ENCODE peak calls at places on chromosomes 7 and 10, in ten cellular contexts. One of them, this sample, is unnamed.
A peak's percentile ranks its signal among the peaks of the same experiment; 100 is the strongest.

GRCh38 chr7:93945083-93945482 is 23.5 kb downstream of the GNG11 start:
- DNase-seq in uterus: no peak
- DNase-seq in endothelial cell of umbilical vein: peak; percentile 85
- DNase-seq in heart right ventricle: no peak
- DNase-seq in suprapubic skin: no peak
- DNase-seq in aorta: no peak
- DNase-seq in CD8-positive, alpha-beta memory T cell: no peak
- DNase-seq in tibial nerve: no peak
- DNase-seq in fibroblast of lung: no peak
- DNase-seq in small intestine: no peak
- DNase-seq in this sample: no peak

GRCh38 chr7:69349291-69349690 is 249.0 kb upstream of the AUTS2 start:
- DNase-seq in uterus: no peak
- DNase-seq in endothelial cell of umbilical vein: no peak
- DNase-seq in heart right ventricle: no peak
- DNase-seq in suprapubic skin: no peak
- DNase-seq in aorta: no peak
- DNase-seq in CD8-positive, alpha-beta memory T cell: no peak
- DNase-seq in tibial nerve: no peak
- DNase-seq in fibroblast of lung: no peak
- DNase-seq in small intestine: no peak
- DNase-seq in this sample: no peak

GRCh38 chr7:98194672-98195457 is 16.4 kb upstream of the BHLHA15 start:
- DNase-seq in uterus: no peak
- DNase-seq in endothelial cell of umbilical vein: no peak
- DNase-seq in heart right ventricle: no peak
- DNase-seq in suprapubic skin: no peak
- DNase-seq in aorta: no peak
- DNase-seq in CD8-positive, alpha-beta memory T cell: no peak
- DNase-seq in tibial nerve: no peak
- DNase-seq in fibroblast of lung: no peak
- DNase-seq in small intestine: no peak
- DNase-seq in this sample: no peak

GRCh38 chr10:4086041-4086886 is 301.3 kb upstream of the KLF6 start:
- DNase-seq in uterus: no peak
- DNase-seq in endothelial cell of umbilical vein: peak; percentile 77
- DNase-seq in heart right ventricle: no peak
- DNase-seq in suprapubic skin: no peak
- DNase-seq in aorta: no peak
- DNase-seq in CD8-positive, alpha-beta memory T cell: no peak
- DNase-seq in tibial nerve: peak; percentile 21
- DNase-seq in fibroblast of lung: peak; percentile 62
- DNase-seq in small intestine: no peak
- DNase-seq in this sample: no peak

GRCh38 chr10:114408112-114408967 is 4.0 kb upstream of the AFAP1L2 start:
- DNase-seq in uterus: no peak
- DNase-seq in endothelial cell of umbilical vein: no peak
- DNase-seq in heart right ventricle: no peak
- DNase-seq in suprapubic skin: no peak
- DNase-seq in aorta: no peak
- DNase-seq in CD8-positive, alpha-beta memory T cell: no peak
- DNase-seq in tibial nerve: no peak
- DNase-seq in fibroblast of lung: no peak
- DNase-seq in small intestine: no peak
- DNase-seq in this sample: no peak

GRCh38 chr7:33423646-33424020 is 294.3 kb downstream of the BBS9 start:
- DNase-seq in uterus: no peak
- DNase-seq in endothelial cell of umbilical vein: peak; percentile 15
- DNase-seq in heart right ventricle: no peak
- DNase-seq in suprapubic skin: no peak
- DNase-seq in aorta: no peak
- DNase-seq in CD8-positive, alpha-beta memory T cell: no peak
- DNase-seq in tibial nerve: peak; percentile 34
- DNase-seq in fibroblast of lung: peak; percentile 13
- DNase-seq in small intestine: peak; percentile 38
- DNase-seq in this sample: no peak

GRCh38 chr7:21550821-21551531 is 8.1 kb downstream of the DNAH11 start:
- DNase-seq in uterus: no peak
- DNase-seq in endothelial cell of umbilical vein: no peak
- DNase-seq in heart right ventricle: no peak
- DNase-seq in suprapubic skin: no peak
- DNase-seq in aorta: no peak
- DNase-seq in CD8-positive, alpha-beta memory T cell: no peak
- DNase-seq in tibial nerve: no peak
- DNase-seq in fibroblast of lung: no peak
- DNase-seq in small intestine: no peak
- DNase-seq in this sample: no peak

GRCh38 chr7:95229301-95229700 is 95.0 kb downstream of the PON1 start:
- DNase-seq in uterus: no peak
- DNase-seq in endothelial cell of umbilical vein: no peak
- DNase-seq in heart right ventricle: no peak
- DNase-seq in suprapubic skin: no peak
- DNase-seq in aorta: no peak
- DNase-seq in CD8-positive, alpha-beta memory T cell: no peak
- DNase-seq in tibial nerve: no peak
- DNase-seq in fibroblast of lung: no peak
- DNase-seq in small intestine: no peak
- DNase-seq in this sample: no peak

DNA sequence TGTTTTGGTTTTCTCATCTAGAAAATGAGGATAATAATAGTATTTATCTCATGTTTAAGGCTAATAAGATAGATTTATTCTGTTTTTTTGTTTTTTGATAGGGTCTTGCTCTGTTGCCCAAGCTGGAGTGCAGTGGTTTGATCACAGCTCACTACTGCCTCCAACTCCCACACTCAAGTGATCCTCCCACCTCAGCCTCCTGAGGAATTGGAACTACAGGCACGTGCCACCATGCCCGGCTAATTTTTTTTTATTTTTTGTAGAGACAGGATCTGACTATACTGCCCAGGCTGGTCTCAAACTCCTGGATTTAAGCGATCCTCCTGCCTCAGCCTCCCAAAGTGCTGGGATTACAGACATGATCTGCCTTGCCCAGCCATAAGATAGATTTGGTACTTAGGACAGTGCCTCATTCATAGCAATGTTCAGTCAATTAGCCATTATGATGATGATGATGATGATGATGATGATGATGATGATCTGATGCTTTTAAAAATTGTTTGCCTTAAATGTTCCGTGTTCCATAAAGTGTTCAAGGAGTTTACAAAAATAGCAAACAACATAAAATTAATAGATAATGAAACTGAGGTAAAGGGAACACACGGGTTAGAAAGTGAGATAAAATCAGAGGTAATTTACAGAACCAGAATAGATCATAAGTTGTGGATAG is 4.6 kb downstream of the WIPF3 start:
- DNase-seq in uterus: no peak
- DNase-seq in endothelial cell of umbilical vein: no peak
- DNase-seq in heart right ventricle: no peak
- DNase-seq in suprapubic skin: no peak
- DNase-seq in aorta: no peak
- DNase-seq in CD8-positive, alpha-beta memory T cell: no peak
- DNase-seq in tibial nerve: no peak
- DNase-seq in fibroblast of lung: no peak
- DNase-seq in small intestine: no peak
- DNase-seq in this sample: no peak
- H3K4me1 ChIP-seq in uterus: no peaks in the 10 kb centered on the region
- H3K4me1 ChIP-seq in endothelial cell of umbilical vein: peaks cover 3% of the 10 kb centered on the region
- H3K4me1 ChIP-seq in heart right ventricle: peaks cover 35% of the 10 kb centered on the region
- H3K4me1 ChIP-seq in suprapubic skin: peaks cover 17% of the 10 kb centered on the region
- H3K4me1 ChIP-seq in aorta: no peaks in the 10 kb centered on the region
- H3K4me1 ChIP-seq in CD8-positive, alpha-beta memory T cell: no peaks in the 10 kb centered on the region
- H3K4me1 ChIP-seq in tibial nerve: peaks cover 20% of the 10 kb centered on the region
- H3K4me1 ChIP-seq in fibroblast of lung: no peaks in the 10 kb centered on the region
- H3K4me1 ChIP-seq in small intestine: peaks cover 3% of the 10 kb centered on the region
- H3K4me1 ChIP-seq in this sample: peaks cover 14% of the 10 kb centered on the region

GRCh38 chr7:29192811-29193210 is 1.8 kb upstream of the CHN2 start:
- DNase-seq in uterus: no peak
- DNase-seq in endothelial cell of umbilical vein: no peak
- DNase-seq in heart right ventricle: no peak
- DNase-seq in suprapubic skin: no peak
- DNase-seq in aorta: no peak
- DNase-seq in CD8-positive, alpha-beta memory T cell: no peak
- DNase-seq in tibial nerve: no peak
- DNase-seq in fibroblast of lung: no peak
- DNase-seq in small intestine: no peak
- DNase-seq in this sample: no peak

GRCh38 chr7:29194594-29195417 is at the start of gene CHN2:
- DNase-seq in uterus: peak; percentile 39
- DNase-seq in endothelial cell of umbilical vein: peak; percentile 42
- DNase-seq in heart right ventricle: peak; percentile 58
- DNase-seq in suprapubic skin: peak; percentile 69
- DNase-seq in aorta: peak; percentile 81
- DNase-seq in CD8-positive, alpha-beta memory T cell: peak; percentile 70
- DNase-seq in tibial nerve: peak; percentile 28
- DNase-seq in fibroblast of lung: no peak
- DNase-seq in small intestine: peak; percentile 79
- DNase-seq in this sample: peak; percentile 54

GRCh38 chr7:29192284-29192683 is 2.3 kb upstream of the CHN2 start:
- DNase-seq in uterus: no peak
- DNase-seq in endothelial cell of umbilical vein: no peak
- DNase-seq in heart right ventricle: no peak
- DNase-seq in suprapubic skin: no peak
- DNase-seq in aorta: no peak
- DNase-seq in CD8-positive, alpha-beta memory T cell: no peak
- DNase-seq in tibial nerve: no peak
- DNase-seq in fibroblast of lung: no peak
- DNase-seq in small intestine: no peak
- DNase-seq in this sample: no peak

GRCh38 chr7:29193316-29194205 is 1.0 kb upstream of the CHN2 start:
- DNase-seq in uterus: no peak
- DNase-seq in endothelial cell of umbilical vein: no peak
- DNase-seq in heart right ventricle: no peak
- DNase-seq in suprapubic skin: no peak
- DNase-seq in aorta: no peak
- DNase-seq in CD8-positive, alpha-beta memory T cell: no peak
- DNase-seq in tibial nerve: no peak
- DNase-seq in fibroblast of lung: no peak
- DNase-seq in small intestine: peak; percentile 18
- DNase-seq in this sample: no peak

GRCh38 chr7:29194206-29194593 is 375 bp upstream of the CHN2 start:
- DNase-seq in uterus: no peak
- DNase-seq in endothelial cell of umbilical vein: no peak
- DNase-seq in heart right ventricle: peak; percentile 25
- DNase-seq in suprapubic skin: peak; percentile 62
- DNase-seq in aorta: peak; percentile 50
- DNase-seq in CD8-positive, alpha-beta memory T cell: no peak
- DNase-seq in tibial nerve: no peak
- DNase-seq in fibroblast of lung: no peak
- DNase-seq in small intestine: no peak
- DNase-seq in this sample: peak; percentile 27
- H3K4me1 ChIP-seq in uterus: no peaks in the 10 kb centered on the region
- H3K4me1 ChIP-seq in endothelial cell of umbilical vein: peaks cover 8% of the 10 kb centered on the region
- H3K4me1 ChIP-seq in heart right ventricle: peaks cover 42% of the 10 kb centered on the region
- H3K4me1 ChIP-seq in suprapubic skin: peaks cover 25% of the 10 kb centered on the region
- H3K4me1 ChIP-seq in aorta: no peaks in the 10 kb centered on the region
- H3K4me1 ChIP-seq in CD8-positive, alpha-beta memory T cell: peaks cover 17% of the 10 kb centered on the region
- H3K4me1 ChIP-seq in tibial nerve: peaks cover 35% of the 10 kb centered on the region
- H3K4me1 ChIP-seq in fibroblast of lung: no peaks in the 10 kb centered on the region
- H3K4me1 ChIP-seq in small intestine: peaks cover 4% of the 10 kb centered on the region
- H3K4me1 ChIP-seq in this sample: peaks cover 3% of the 10 kb centered on the region

DNA sequence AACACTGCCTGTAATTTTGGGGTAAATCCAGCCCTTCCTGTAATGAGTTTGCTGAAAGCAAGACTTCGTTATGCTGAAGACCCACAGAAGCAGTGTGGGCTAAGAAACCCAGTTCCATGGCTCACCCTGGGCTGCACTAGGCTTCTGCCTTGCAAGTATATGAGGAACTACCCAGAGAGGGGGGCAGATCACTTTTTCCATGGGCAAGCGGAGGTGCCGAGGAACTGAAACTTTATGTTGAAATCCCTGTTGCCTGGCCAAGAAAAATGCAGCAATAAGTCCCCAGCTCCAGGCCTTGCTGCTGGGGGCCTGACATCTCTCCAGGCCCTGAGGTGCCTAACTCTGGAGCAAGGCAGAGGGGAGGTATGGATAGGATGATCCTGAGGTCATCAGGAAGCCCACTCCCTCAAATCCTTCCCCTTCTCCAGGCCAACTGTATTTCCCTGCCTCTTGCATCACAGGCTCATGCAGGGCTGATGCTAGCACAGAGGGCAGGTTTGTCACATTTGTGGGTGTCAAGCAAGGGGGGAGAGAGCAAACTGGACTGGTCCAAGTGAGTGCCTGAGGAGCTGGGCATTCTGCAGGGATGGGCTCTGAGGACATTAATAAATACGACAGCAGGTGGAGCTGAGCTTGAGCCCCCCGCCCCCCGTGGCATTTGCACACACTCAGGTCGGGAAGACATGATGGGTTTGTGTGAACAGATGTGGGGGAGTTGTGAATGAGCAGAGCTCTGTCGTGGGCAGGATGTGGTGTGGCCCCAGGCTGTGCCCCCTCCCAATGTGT is 8.7 kb downstream of the RASSF4 start:
- DNase-seq in uterus: peak; percentile 51
- DNase-seq in endothelial cell of umbilical vein: no peak
- DNase-seq in heart right ventricle: no peak
- DNase-seq in suprapubic skin: peak; percentile 78
- DNase-seq in aorta: peak; percentile 86
- DNase-seq in CD8-positive, alpha-beta memory T cell: peak; percentile 61
- DNase-seq in tibial nerve: peak; percentile 69
- DNase-seq in fibroblast of lung: peak; percentile 59
- DNase-seq in small intestine: no peak
- DNase-seq in this sample: no peak
- H3K4me1 ChIP-seq in uterus: no peaks in the 10 kb centered on the region
- H3K4me1 ChIP-seq in endothelial cell of umbilical vein: no peaks in the 10 kb centered on the region
- H3K4me1 ChIP-seq in heart right ventricle: peaks cover 84% of the 10 kb centered on the region
- H3K4me1 ChIP-seq in suprapubic skin: peaks cover 57% of the 10 kb centered on the region
- H3K4me1 ChIP-seq in aorta: no peaks in the 10 kb centered on the region
- H3K4me1 ChIP-seq in CD8-positive, alpha-beta memory T cell: peaks cover 34% of the 10 kb centered on the region
- H3K4me1 ChIP-seq in tibial nerve: peaks cover 94% of the 10 kb centered on the region
- H3K4me1 ChIP-seq in fibroblast of lung: peaks cover 6% of the 10 kb centered on the region
- H3K4me1 ChIP-seq in small intestine: peaks cover 2% of the 10 kb centered on the region
- H3K4me1 ChIP-seq in this sample: peaks cover 1% of the 10 kb centered on the region

GRCh38 chr10:18404530-18404929 is 246.9 kb downstream of the NSUN6 start:
- DNase-seq in uterus: no peak
- DNase-seq in endothelial cell of umbilical vein: no peak
- DNase-seq in heart right ventricle: no peak
- DNase-seq in suprapubic skin: no peak
- DNase-seq in aorta: no peak
- DNase-seq in CD8-positive, alpha-beta memory T cell: no peak
- DNase-seq in tibial nerve: no peak
- DNase-seq in fibroblast of lung: no peak
- DNase-seq in small intestine: no peak
- DNase-seq in this sample: no peak

GRCh38 chr10:18401416-18402195 is 249.8 kb downstream of the NSUN6 start:
- DNase-seq in uterus: no peak
- DNase-seq in endothelial cell of umbilical vein: no peak
- DNase-seq in heart right ventricle: no peak
- DNase-seq in suprapubic skin: no peak
- DNase-seq in aorta: no peak
- DNase-seq in CD8-positive, alpha-beta memory T cell: no peak
- DNase-seq in tibial nerve: no peak
- DNase-seq in fibroblast of lung: no peak
- DNase-seq in small intestine: no peak
- DNase-seq in this sample: no peak

GRCh38 chr10:18400201-18400910 is 251.0 kb downstream of the NSUN6 start:
- DNase-seq in uterus: no peak
- DNase-seq in endothelial cell of umbilical vein: no peak
- DNase-seq in heart right ventricle: no peak
- DNase-seq in suprapubic skin: no peak
- DNase-seq in aorta: no peak
- DNase-seq in CD8-positive, alpha-beta memory T cell: no peak
- DNase-seq in tibial nerve: no peak
- DNase-seq in fibroblast of lung: peak; percentile 52
- DNase-seq in small intestine: peak; percentile 84
- DNase-seq in this sample: no peak

GRCh38 chr10:18400911-18401260 is 250.5 kb downstream of the NSUN6 start:
- DNase-seq in uterus: no peak
- DNase-seq in endothelial cell of umbilical vein: no peak
- DNase-seq in heart right ventricle: no peak
- DNase-seq in suprapubic skin: no peak
- DNase-seq in aorta: no peak
- DNase-seq in CD8-positive, alpha-beta memory T cell: no peak
- DNase-seq in tibial nerve: no peak
- DNase-seq in fibroblast of lung: no peak
- DNase-seq in small intestine: peak; percentile 55
- DNase-seq in this sample: no peak

DNA sequence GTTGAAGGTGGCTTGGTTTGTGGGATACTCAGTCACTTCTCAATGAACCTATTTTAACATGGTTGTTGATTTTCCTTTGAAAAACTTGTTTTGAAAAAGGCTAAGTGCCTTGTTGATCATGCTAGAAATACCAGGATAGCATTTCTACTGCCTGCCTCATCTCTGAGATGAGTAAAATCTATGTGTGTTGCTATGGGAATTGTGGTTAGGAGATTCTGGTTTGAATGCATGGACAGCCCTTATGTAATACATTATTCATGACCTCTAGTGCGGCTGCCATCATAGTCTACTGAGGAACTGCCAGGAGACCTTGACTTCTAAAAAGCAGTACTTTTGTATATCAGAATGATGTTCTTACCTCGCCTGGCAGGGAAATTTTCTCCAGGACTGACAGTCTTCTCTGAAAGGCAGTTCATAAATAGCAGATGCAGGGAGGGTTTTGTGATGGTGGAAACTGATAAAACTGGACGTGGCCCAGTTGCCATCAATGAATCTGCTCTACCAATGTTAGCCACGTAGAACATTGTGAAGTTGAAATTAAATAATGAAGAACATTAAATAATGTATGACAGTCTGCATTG is 248.5 kb downstream of the NSUN6 start:
- DNase-seq in uterus: no peak
- DNase-seq in endothelial cell of umbilical vein: no peak
- DNase-seq in heart right ventricle: no peak
- DNase-seq in suprapubic skin: no peak
- DNase-seq in aorta: no peak
- DNase-seq in CD8-positive, alpha-beta memory T cell: no peak
- DNase-seq in tibial nerve: no peak
- DNase-seq in fibroblast of lung: no peak
- DNase-seq in small intestine: no peak
- DNase-seq in this sample: no peak
- H3K4me1 ChIP-seq in uterus: no peaks in the 10 kb centered on the region
- H3K4me1 ChIP-seq in endothelial cell of umbilical vein: no peaks in the 10 kb centered on the region
- H3K4me1 ChIP-seq in heart right ventricle: peaks cover 17% of the 10 kb centered on the region
- H3K4me1 ChIP-seq in suprapubic skin: no peaks in the 10 kb centered on the region
- H3K4me1 ChIP-seq in aorta: no peaks in the 10 kb centered on the region
- H3K4me1 ChIP-seq in CD8-positive, alpha-beta memory T cell: no peaks in the 10 kb centered on the region
- H3K4me1 ChIP-seq in tibial nerve: peaks cover 12% of the 10 kb centered on the region
- H3K4me1 ChIP-seq in fibroblast of lung: no peaks in the 10 kb centered on the region
- H3K4me1 ChIP-seq in small intestine: peaks cover 2% of the 10 kb centered on the region
- H3K4me1 ChIP-seq in this sample: peaks cover 4% of the 10 kb centered on the region